ENCODE peak calls at places on chromosomes 3 and 15, in five cellular contexts. Z, X, O, U and B are unnamed samples.

GRCh38 chr3:71281173-71281738 is 302.3 kb downstream of the FOXP1 start:
- DNase-seq in Z (no peak), X (no peak), O (no peak), U (no peak), B (no peak)

GRCh38 chr15:99105516-99106341 is 849 bp downstream of the SYNM start:
- DNase-seq in Z (peak), X (peak), O (peak), U (no peak), B (peak)

GRCh38 chr3:48715179-48715800 is 1.7 kb downstream of the IP6K2 start:
- DNase-seq in Z (no peak), X (no peak), O (no peak), U (no peak), B (no peak)

GRCh38 chr3:4532535-4533112 is 39.5 kb downstream of the ITPR1 start:
- DNase-seq in Z (no peak), X (no peak), O (no peak), U (no peak), B (no peak)

GRCh38 chr15:47411733-47412530 is 305.4 kb upstream of the SEMA6D start:
- DNase-seq in Z (no peak), X (no peak), O (no peak), U (no peak), B (no peak)

GRCh38 chr15:29018406-29018805 is 132.6 kb downstream of the APBA2 start:
- DNase-seq in Z (no peak), X (no peak), O (no peak), U (no peak), B (no peak)

GRCh38 chr3:152737021-152737908 is 97.7 kb upstream of the P2RY1 start:
- DNase-seq in Z (no peak), X (no peak), O (peak), U (peak), B (no peak)

GRCh38 chr3:156635034-156635433 is 39.4 kb upstream of the TIPARP start:
- DNase-seq in Z (no peak), X (no peak), O (no peak), U (no peak), B (no peak)

DNA sequence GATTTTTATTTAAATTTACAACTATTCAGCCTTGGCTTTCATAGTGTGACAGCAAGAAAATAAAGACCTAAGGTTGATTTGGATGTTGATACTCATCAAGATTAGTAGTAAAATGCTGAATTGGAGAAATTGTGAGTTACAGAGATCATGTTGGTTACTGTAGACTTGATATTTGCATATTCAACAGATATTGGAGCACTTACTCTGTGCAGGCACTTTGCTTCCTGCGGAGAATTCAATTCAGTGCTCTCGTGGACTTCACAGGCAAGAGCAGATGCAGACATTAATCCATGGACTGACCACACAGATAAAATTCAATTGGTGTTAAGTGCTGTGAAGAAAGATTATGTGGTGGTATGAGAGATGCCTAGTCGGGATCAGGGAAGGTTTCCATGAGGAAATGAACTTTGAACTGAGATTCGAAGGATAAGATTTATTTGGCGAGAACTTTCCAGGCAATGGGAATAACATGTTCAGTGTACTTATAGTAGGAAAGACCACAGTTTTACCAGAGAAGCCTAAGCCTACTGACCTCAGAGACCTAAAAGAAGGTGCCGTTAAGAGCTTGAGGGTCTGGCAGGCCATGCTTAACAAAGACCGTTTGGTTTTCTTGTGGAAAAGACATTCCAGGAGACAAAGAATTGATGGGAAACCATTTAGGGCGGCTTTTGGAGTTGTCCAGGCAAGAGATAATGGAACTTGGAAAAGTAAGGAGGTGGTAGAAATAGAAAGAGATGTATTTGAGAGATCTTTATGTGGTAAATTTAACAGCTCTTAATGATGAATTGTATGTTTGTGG is 4.3 kb downstream of the SELENOT start:
- DNase-seq in Z (no peak), X (peak), O (no peak), U (no peak), B (no peak)
- H3K4me3 ChIP-seq in Z (no peak), X (no peak), O (no peak), U (no peak), B (no peak)

GRCh38 chr3:42905740-42906084 is 230 bp upstream of the ZNF662 start:
- DNase-seq in Z (no peak), X (no peak), O (no peak), U (no peak), B (no peak)

GRCh38 chr3:42908675-42909074 is 2.7 kb downstream of the ZNF662 start:
- DNase-seq in Z (no peak), X (no peak), O (no peak), U (no peak), B (no peak)

GRCh38 chr3:42906905-42907183 is 902 bp downstream of the ZNF662 start:
- DNase-seq in Z (no peak), X (no peak), O (no peak), U (no peak), B (no peak)

GRCh38 chr3:42904076-42904475 is 1.9 kb upstream of the ZNF662 start:
- DNase-seq in Z (no peak), X (no peak), O (no peak), U (no peak), B (no peak)

DNA sequence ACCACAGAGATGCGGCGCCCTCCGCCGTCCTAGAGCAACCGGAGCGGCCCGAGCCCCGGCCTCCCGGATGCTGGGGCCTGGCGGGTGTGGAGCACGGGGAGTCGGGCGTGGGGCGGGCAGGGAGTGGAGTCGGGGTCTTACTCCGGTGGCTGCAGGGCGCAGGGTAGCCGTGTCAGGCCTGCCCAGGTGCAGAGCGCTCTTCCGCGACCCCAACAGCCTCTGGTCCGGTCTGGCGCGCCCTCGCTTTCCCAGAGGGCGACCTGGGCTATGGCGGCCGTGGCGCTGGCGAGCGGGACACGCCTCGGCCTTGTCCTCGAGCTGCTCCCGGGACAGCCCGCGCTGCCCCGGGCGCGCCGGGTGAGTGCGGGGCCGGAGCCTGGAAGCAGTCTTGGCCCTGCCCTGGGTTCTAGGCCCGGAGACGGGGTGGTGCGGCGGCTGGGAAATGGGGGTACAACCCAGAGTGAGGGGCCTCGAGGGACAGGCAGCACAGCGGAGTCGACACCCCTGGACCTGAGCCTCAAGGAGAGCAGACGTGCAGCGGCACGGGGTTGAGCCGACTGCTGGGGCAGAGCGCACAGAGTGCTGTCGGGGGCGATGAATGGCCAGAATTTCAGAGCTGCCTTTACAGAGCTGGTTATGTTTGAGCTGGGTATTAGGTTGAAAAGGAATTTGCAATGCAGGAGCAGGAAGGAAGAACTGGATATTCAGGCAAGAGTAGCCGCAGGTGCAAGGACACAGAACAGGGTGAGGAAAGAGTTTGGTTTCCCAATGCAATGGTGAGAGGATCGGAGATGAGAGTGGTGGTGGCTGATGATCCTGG is at the start of gene ZNF662:
- DNase-seq in Z (peak), X (peak), O (no peak), U (no peak), B (peak)
- H3K4me3 ChIP-seq in Z (peak), X (peak), O (peak), U (no peak), B (peak)

GRCh38 chr15:92714457-92715401 is 59.2 kb upstream of the FAM174B start:
- DNase-seq in Z (no peak), X (peak), O (peak), U (peak), B (peak)
- H3K4me3 ChIP-seq in Z (peak), X (peak), O (peak), U (peak), B (peak)

GRCh38 chr15:53978248-53978906 is at the start of gene UNC13C:
- DNase-seq in Z (peak), X (no peak), O (no peak), U (no peak), B (peak)
- H3K4me3 ChIP-seq in Z (peak), X (no peak), O (peak), U (no peak), B (peak)